ENCODE peak calls at places on chromosomes 5 and 9, in seven cellular contexts. S is ovary; I is kidney; Z is PC-9; A is AG10803; K is heart left ventricle; J is CD4-positive, alpha-beta T cell. U is an unnamed sample.

GRCh38 chr9:22029231-22029630 is 20.1 kb upstream of the CDKN2B start:
- DNase-seq in S (no peak), I (no peak), Z (no peak), A (no peak), K (no peak), J (no peak), U (no peak)

GRCh38 chr5:140402258-140403074 is 833 bp downstream of the ANKHD1 start:
- DNase-seq in S (no peak), I (no peak), Z (peak), A (peak), K (no peak), J (peak), U (peak)

GRCh38 chr5:132294728-132295504 is 722 bp downstream of the SLC22A4 start:
- DNase-seq in S (peak), I (peak), Z (peak), A (peak), K (peak), J (peak), U (no peak)

GRCh38 chr9:28073278-28073677 is 500.0 kb upstream of the C9orf72 start:
- DNase-seq in S (no peak), I (no peak), Z (no peak), A (peak), K (peak), J (no peak), U (no peak)

GRCh38 chr5:96687080-96687479 is 24.9 kb downstream of the CAST start:
- DNase-seq in S (no peak), I (no peak), Z (no peak), A (no peak), K (no peak), J (no peak), U (no peak)

GRCh38 chr9:4299006-4299795 is 667 bp downstream of the GLIS3 start:
- DNase-seq in S (peak), I (peak), Z (peak), A (peak), K (peak), J (no peak), U (no peak)

GRCh38 chr5:65475336-65475735 is 6.4 kb downstream of the ADAMTS6 start:
- DNase-seq in S (no peak), I (no peak), Z (no peak), A (no peak), K (no peak), J (no peak), U (no peak)

GRCh38 chr9:83327323-83327722 is 210.9 kb downstream of the FRMD3 start:
- DNase-seq in S (no peak), I (no peak), Z (no peak), A (peak), K (no peak), J (no peak), U (no peak)

GRCh38 chr9:8074645-8075044 is 275.1 kb upstream of the DMAC1 start:
- DNase-seq in S (no peak), I (no peak), Z (no peak), A (no peak), K (no peak), J (no peak), U (no peak)

GRCh38 chr9:136667940-136668760 is 5.4 kb downstream of the EGFL7 start:
- DNase-seq in S (no peak), I (no peak), Z (no peak), A (no peak), K (no peak), J (no peak), U (no peak)

GRCh38 chr9:8486095-8486494 is 686.5 kb upstream of the DMAC1 start:
- DNase-seq in S (peak), I (no peak), Z (no peak), A (no peak), K (peak), J (no peak), U (no peak)

GRCh38 chr9:124774131-124774978 is 2.6 kb upstream of the OLFML2A start:
- DNase-seq in S (peak), I (peak), Z (peak), A (peak), K (peak), J (peak), U (peak)

GRCh38 chr5:41790038-41790776 is 80.0 kb downstream of the OXCT1 start:
- DNase-seq in S (no peak), I (no peak), Z (no peak), A (peak), K (no peak), J (no peak), U (no peak)

GRCh38 chr5:155768342-155768741 is 558.6 kb upstream of the SGCD start:
- DNase-seq in S (no peak), I (no peak), Z (no peak), A (no peak), K (no peak), J (no peak), U (no peak)

GRCh38 chr5:77076961-77077820 is 9.9 kb downstream of the ZBED3 start:
- DNase-seq in S (peak), I (peak), Z (no peak), A (peak), K (peak), J (peak), U (no peak)

GRCh38 chr9:78620764-78621163 is 323.8 kb downstream of the PSAT1 start:
- DNase-seq in S (no peak), I (no peak), Z (no peak), A (peak), K (no peak), J (no peak), U (no peak)

GRCh38 chr9:20200900-20201495 is 412.2 kb upstream of the SLC24A2 start:
- DNase-seq in S (no peak), I (no peak), Z (no peak), A (no peak), K (no peak), J (no peak), U (no peak)

GRCh38 chr5:178130576-178131445 is at the start of gene RMND5B:
- DNase-seq in S (peak), I (peak), Z (peak), A (peak), K (peak), J (peak), U (no peak)

GRCh38 chr5:40607202-40607601 is 72.5 kb upstream of the PTGER4 start:
- DNase-seq in S (no peak), I (no peak), Z (no peak), A (no peak), K (no peak), J (no peak), U (no peak)

GRCh38 chr5:57745676-57746075 is 263.1 kb upstream of the ACTBL2 start:
- DNase-seq in S (no peak), I (no peak), Z (no peak), A (no peak), K (no peak), J (no peak), U (no peak)

GRCh38 chr9:2863831-2864230 is 19.9 kb upstream of the PUM3 start:
- DNase-seq in S (no peak), I (no peak), Z (no peak), A (no peak), K (no peak), J (no peak), U (no peak)

GRCh38 chr9:86695904-86696424 is 251.3 kb downstream of the GAS1 start:
- DNase-seq in S (no peak), I (no peak), Z (peak), A (peak), K (no peak), J (no peak), U (no peak)

GRCh38 chr5:91214571-91214970 is 168.5 kb downstream of the ARRDC3 start:
- DNase-seq in S (no peak), I (no peak), Z (no peak), A (no peak), K (no peak), J (no peak), U (no peak)

GRCh38 chr5:116559239-116559638 is 15.4 kb downstream of the SEMA6A start:
- DNase-seq in S (no peak), I (no peak), Z (no peak), A (no peak), K (no peak), J (no peak), U (no peak)

GRCh38 chr5:167614294-167615104 is 676.9 kb upstream of the WWC1 start:
- DNase-seq in S (no peak), I (no peak), Z (no peak), A (no peak), K (no peak), J (no peak), U (no peak)

GRCh38 chr5:154478224-154478565 is at the start of gene HAND1:
- DNase-seq in S (no peak), I (peak), Z (peak), A (no peak), K (peak), J (no peak), U (no peak)

GRCh38 chr9:131639771-131640437 is 94.6 kb downstream of the PRRT1B start:
- DNase-seq in S (no peak), I (no peak), Z (no peak), A (no peak), K (no peak), J (no peak), U (no peak)

GRCh38 chr9:626591-626990 is 214.9 kb upstream of the DMRT1 start:
- DNase-seq in S (no peak), I (no peak), Z (no peak), A (peak), K (no peak), J (no peak), U (peak)

GRCh38 chr5:1057841-1058548 is 49.4 kb downstream of the NKD2 start:
- DNase-seq in S (no peak), I (peak), Z (no peak), A (no peak), K (no peak), J (no peak), U (no peak)

GRCh38 chr9:34986541-34987047 is 3.0 kb upstream of the DNAJB5 start:
- DNase-seq in S (no peak), I (no peak), Z (no peak), A (no peak), K (no peak), J (peak), U (no peak)

GRCh38 chr9:122387526-122387925 is 16.7 kb downstream of the PTGS1 start:
- DNase-seq in S (no peak), I (no peak), Z (no peak), A (no peak), K (no peak), J (no peak), U (no peak)

DNA sequence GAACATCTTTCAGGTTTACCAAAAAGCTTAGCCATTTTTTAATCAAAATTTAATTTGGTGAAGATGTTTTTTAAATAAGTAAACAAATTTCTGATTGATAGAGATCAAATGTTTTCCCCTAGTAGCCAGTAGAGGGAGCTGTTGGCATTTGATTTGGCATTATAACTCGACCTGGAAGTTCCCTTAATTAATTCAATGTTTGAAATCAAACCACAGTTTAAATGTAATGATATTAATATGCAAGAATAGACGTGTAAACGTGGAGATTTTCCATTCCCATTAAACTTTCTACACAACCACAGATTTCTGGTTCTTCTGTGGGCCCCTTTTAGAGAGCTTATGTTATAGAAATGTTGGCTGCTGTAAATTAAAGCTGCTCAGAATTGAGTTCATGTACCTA is 148.1 kb upstream of the MPDZ start:
- DNase-seq in S (no peak), I (no peak), Z (peak), A (peak), K (no peak), J (no peak), U (no peak)
- TF ChIP-seq CTCF in S (peak), I (peak), Z (peak), A (peak), K (peak), J (peak), U (peak)

GRCh38 chr9:70506159-70506558 is 91.7 kb upstream of the KLF9 start:
- DNase-seq in S (no peak), I (no peak), Z (no peak), A (peak), K (no peak), J (no peak), U (no peak)

GRCh38 chr9:70510157-70510770 is 95.8 kb upstream of the KLF9 start:
- DNase-seq in S (peak), I (no peak), Z (peak), A (no peak), K (no peak), J (peak), U (no peak)

GRCh38 chr9:70514273-70514672 is 99.8 kb upstream of the KLF9 start:
- DNase-seq in S (no peak), I (no peak), Z (no peak), A (no peak), K (no peak), J (no peak), U (no peak)

DNA sequence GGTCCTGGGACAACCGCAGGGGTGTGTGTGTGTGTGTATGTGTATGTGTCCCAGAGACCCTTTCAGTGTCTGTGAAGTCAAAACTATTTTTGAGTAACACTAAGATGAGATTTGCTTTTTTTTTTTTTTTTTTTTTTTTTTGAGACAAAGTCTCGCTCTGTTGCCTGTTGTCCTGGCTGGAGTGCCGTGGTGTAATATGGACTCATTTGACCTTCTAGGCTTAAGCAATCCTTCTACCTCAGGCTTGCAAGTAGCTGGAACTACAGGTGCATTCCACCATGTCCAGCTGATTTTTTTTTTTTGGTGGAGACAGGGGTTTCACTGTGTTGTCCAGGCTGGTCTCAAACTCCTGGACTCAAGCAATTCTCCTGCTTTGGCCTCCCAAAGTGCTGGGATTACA is 97.4 kb upstream of the KLF9 start:
- DNase-seq in S (no peak), I (no peak), Z (no peak), A (no peak), K (no peak), J (no peak), U (no peak)
- TF ChIP-seq CTCF in S (no peak), I (no peak), Z (no peak), A (no peak), K (no peak), J (no peak), U (no peak)

DNA sequence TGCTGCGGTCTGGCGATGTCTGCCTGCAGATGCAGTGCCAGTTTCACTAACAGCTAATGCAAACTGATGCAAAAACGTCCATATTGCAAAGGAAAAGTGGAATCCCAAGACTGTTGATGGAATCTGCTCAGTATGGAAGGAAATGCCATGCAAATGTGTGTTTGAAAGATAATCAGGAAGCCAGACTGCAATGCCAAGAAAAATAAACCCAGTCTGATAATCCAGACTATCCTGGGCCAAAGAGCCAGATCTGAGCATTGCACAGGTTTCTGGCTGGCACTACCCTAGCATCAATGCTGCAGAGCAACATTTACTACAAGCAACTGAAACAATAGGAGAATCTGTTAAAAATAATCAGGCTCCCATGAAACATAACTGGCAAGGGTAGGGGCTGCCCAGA is 130.3 kb downstream of the FSTL4 start:
- DNase-seq in S (no peak), I (no peak), Z (no peak), A (no peak), K (no peak), J (no peak), U (no peak)
- TF ChIP-seq CTCF in S (no peak), I (no peak), Z (no peak), A (no peak), K (no peak), J (no peak), U (no peak)

GRCh38 chr5:78648359-78649219 is at the start of gene LHFPL2:
- DNase-seq in S (peak), I (peak), Z (peak), A (peak), K (peak), J (no peak), U (no peak)

GRCh38 chr5:78649816-78650561 is 1.4 kb upstream of the LHFPL2 start:
- DNase-seq in S (peak), I (no peak), Z (no peak), A (peak), K (no peak), J (no peak), U (no peak)

GRCh38 chr5:78647411-78647818 is 1.2 kb downstream of the LHFPL2 start:
- DNase-seq in S (no peak), I (no peak), Z (no peak), A (peak), K (no peak), J (no peak), U (no peak)

GRCh38 chr5:78649220-78649700 is 688 bp upstream of the LHFPL2 start:
- DNase-seq in S (peak), I (no peak), Z (no peak), A (no peak), K (no peak), J (no peak), U (no peak)

DNA sequence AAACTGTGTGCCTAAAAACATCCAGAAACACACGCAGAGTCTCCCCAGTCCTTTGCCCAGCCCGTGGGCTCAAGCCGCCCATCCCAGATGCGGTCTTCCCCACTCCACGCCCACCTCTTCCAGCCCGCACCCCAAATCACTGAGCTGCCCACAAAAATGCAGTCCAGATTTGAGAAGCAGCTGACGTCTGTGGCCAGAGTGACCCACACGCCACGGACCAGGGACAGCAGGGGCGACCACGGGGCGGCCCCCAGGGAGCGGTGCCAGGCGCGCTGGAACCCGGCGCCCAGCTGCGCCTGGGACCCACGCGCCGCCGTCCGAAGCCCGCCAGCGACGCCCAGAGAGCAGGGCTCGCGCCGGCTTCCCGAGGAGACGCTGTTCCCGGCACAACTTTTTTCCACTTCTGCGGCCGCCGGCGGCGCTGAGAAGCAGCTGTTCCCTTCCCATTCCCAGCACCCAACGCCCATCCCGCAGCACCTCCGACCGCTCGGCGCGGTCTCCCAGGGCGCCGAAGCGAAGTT is 674 bp downstream of the LHFPL2 start:
- DNase-seq in S (peak), I (peak), Z (peak), A (peak), K (peak), J (no peak), U (no peak)
- TF ChIP-seq CTCF in S (no peak), I (no peak), Z (no peak), A (peak), K (no peak), J (no peak), U (no peak)

DNA sequence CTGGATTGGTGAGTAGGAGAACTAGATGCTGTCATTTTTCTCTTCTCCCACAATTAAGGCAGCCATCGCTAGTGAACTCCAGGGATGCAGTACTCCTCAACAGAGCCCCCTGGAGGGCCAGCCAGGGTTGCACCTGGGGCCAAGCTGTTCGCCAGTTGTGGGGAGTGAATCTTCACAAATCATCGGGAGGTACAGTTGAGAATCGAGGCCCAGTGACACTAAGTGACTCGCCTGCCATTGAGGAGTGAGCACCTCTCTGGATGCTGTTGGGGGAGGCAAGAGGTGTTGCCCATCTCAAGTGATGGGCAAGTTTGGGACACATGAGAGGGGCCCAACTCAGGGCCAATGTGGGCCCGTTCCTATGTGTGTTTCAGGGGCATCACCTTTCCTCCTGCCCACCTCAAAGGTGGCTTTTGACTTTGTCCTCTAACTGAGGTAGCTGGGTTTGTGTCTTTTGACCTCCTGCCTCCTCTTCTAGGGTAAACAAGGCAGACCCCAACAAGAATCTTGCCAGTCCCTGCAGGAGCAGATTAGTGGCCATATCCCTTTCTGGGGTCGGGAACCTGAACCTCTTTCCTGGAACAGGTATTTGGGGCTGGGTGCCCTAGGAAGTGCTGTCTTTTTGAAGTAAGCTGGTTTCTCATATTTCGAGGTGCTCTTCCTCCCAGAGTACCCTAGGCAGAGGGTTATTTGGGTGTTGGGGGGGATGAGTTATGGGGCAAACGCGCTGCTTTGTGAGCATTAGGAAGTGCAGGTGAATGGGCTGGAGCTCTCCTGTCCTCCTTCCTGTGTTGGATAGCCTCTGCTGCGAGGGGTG is 181.2 kb downstream of the MACROH2A1 start:
- DNase-seq in S (no peak), I (peak), Z (no peak), A (no peak), K (peak), J (no peak), U (no peak)
- TF ChIP-seq CTCF in S (no peak), I (no peak), Z (no peak), A (no peak), K (no peak), J (no peak), U (peak)

DNA sequence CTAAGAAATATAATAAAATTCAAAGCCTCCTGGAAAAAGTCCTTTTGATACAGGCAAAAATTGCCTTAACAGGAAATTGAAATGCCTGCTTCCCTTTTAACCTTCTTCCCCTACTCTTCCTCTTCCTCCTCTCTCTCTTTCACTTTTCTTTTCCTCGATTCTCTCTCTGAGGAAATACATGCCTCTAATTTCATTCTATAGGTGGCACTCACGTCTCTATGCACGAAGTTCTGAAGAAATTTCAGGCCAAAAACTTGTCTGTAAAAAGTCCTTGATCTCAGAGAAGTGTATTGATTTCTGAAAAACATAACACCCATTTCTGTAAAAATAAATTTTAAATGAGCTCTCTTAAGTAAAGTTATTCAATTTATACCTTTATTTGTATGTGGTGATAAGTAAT is 371.7 kb upstream of the IRX4 start:
- DNase-seq in S (no peak), I (no peak), Z (no peak), A (no peak), K (no peak), J (no peak), U (no peak)
- TF ChIP-seq CTCF in S (no peak), I (no peak), Z (no peak), A (no peak), K (no peak), J (no peak), U (no peak)